ENCODE peak calls at places on chromosomes 6 and 20, in ten cellular contexts. V is heart left ventricle, C is choroid plexus epithelial cell, A is psoas muscle, T is H9, H is ascending aorta, P is left ventricle myocardium inferior, R is transverse colon, W is AG04450, N is mesothelial cell of epicardium. L is an unnamed sample.

GRCh38 chr6:169864148-169865030 is 113.0 kb downstream of the ERMARD start:
- DNase-seq in A (no peak), W (no peak), V (no peak), T (no peak), R (peak), C (no peak), H (no peak), N (no peak), P (no peak), L (no peak)

GRCh38 chr6:7058250-7058923 is 49.4 kb upstream of the RREB1 start:
- DNase-seq in C (peak), T (no peak), V (peak), R (peak), A (peak), H (no peak), P (no peak), N (no peak), W (peak), L (no peak)

GRCh38 chr6:4347877-4348276 is 212.5 kb upstream of the ECI2 start:
- DNase-seq in P (no peak), H (no peak), R (no peak), T (no peak), N (no peak), A (no peak), V (no peak), W (no peak), C (no peak), L (no peak)

GRCh38 chr6:146258206-146258605 is 229.3 kb downstream of the GRM1 start:
- DNase-seq in N (no peak), R (no peak), C (peak), P (no peak), H (no peak), A (no peak), W (no peak), V (no peak), T (no peak), L (no peak)

GRCh38 chr6:14129572-14129971 is 12.0 kb downstream of the CD83 start:
- DNase-seq in V (peak), R (peak), N (peak), H (no peak), A (no peak), W (peak), P (peak), C (peak), T (peak), L (no peak)

GRCh38 chr6:121413831-121414368 is 21.5 kb upstream of the GJA1 start:
- DNase-seq in A (no peak), C (peak), N (no peak), H (no peak), V (no peak), W (no peak), T (no peak), R (no peak), P (no peak), L (no peak)

GRCh38 chr20:10739575-10739974 is 65.8 kb upstream of the JAG1 start:
- DNase-seq in R (peak), H (no peak), W (no peak), P (no peak), N (no peak), V (no peak), C (peak), A (no peak), T (no peak), L (no peak)

GRCh38 chr6:49913656-49914055 is 47.3 kb upstream of the CRISP1 start:
- DNase-seq in R (no peak), A (no peak), W (no peak), V (no peak), H (no peak), N (no peak), T (peak), C (no peak), P (no peak), L (no peak)

GRCh38 chr6:41644297-41644879 is 6.1 kb downstream of the MDFI start:
- DNase-seq in H (no peak), V (no peak), T (no peak), A (no peak), R (no peak), C (no peak), W (no peak), P (no peak), N (no peak), L (no peak)

GRCh38 chr6:28250747-28251146 is 1.3 kb downstream of the ZKSCAN4 start:
- DNase-seq in V (no peak), H (no peak), T (no peak), P (no peak), A (no peak), W (no peak), C (no peak), N (no peak), R (no peak), L (no peak)

GRCh38 chr20:59645761-59646171 is 41.4 kb downstream of the PHACTR3 start:
- DNase-seq in W (no peak), T (peak), C (no peak), H (no peak), P (no peak), N (no peak), A (no peak), V (no peak), R (no peak), L (no peak)

GRCh38 chr6:138403324-138403800 is 661 bp upstream of the HEBP2 start:
- DNase-seq in C (peak), T (peak), H (no peak), R (peak), P (peak), V (peak), W (no peak), A (peak), N (no peak), L (peak)

GRCh38 chr6:170525795-170526194 is 27.3 kb downstream of the PSMB1 start:
- DNase-seq in T (no peak), V (no peak), C (no peak), W (no peak), R (no peak), P (no peak), H (no peak), N (no peak), A (no peak), L (no peak)

GRCh38 chr6:140957334-140957733 is 1175.4 kb upstream of the GJE1 start:
- DNase-seq in N (no peak), P (no peak), C (no peak), A (no peak), H (no peak), R (no peak), V (no peak), W (no peak), T (no peak), L (no peak)

GRCh38 chr20:49833483-49833882 is 20.9 kb downstream of the SLC9A8 start:
- DNase-seq in H (no peak), A (no peak), T (no peak), V (no peak), C (no peak), N (no peak), R (no peak), W (no peak), P (no peak), L (no peak)

GRCh38 chr6:43575105-43575771 is 600 bp downstream of the XPO5 start:
- DNase-seq in H (no peak), T (peak), W (no peak), P (peak), C (peak), V (peak), R (peak), A (no peak), N (no peak), L (no peak)

GRCh38 chr6:42104095-42104806 is 38.2 kb downstream of the C6orf132 start:
- DNase-seq in H (no peak), C (peak), N (peak), P (peak), A (peak), W (no peak), V (peak), R (peak), T (peak), L (peak)

GRCh38 chr20:35601021-35601973 is 14.3 kb upstream of the SPAG4 start:
- DNase-seq in P (peak), A (peak), N (no peak), H (no peak), C (peak), W (peak), T (peak), V (peak), R (peak), L (peak)

DNA sequence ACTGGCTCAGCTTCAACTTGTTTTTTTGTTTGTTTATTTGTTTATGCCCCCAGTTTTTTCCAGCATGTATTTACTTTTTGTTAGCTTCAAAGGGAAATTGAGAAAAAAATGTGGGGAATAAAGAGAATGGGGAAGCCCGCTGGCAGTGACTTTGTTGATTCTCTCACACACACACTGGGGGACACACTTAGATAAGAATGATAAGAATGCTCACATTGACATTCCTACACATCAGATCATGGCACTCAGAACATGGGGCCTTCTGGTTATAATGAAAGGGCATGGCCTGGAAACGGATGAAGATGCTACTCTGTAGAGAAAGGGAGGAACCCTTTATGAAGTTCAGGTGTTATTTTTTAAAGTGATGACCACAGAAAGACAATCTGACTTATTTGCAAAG is 15.6 kb upstream of the DAAM2 start:
- DNase-seq in R (no peak), H (no peak), N (no peak), T (no peak), W (no peak), V (no peak), A (no peak), P (no peak), C (no peak), L (no peak)
- TF ChIP-seq CTCF in R (no peak), H (no peak), N (no peak), T (no peak), W (no peak), V (no peak), A (no peak), P (no peak), C (no peak), L (no peak)

GRCh38 chr6:136491674-136492235 is 58.5 kb downstream of the MAP7 start:
- DNase-seq in T (no peak), R (no peak), A (no peak), V (no peak), P (no peak), H (no peak), W (no peak), C (no peak), N (no peak), L (no peak)
- TF ChIP-seq CTCF in T (no peak), R (no peak), A (no peak), V (no peak), P (no peak), H (no peak), W (no peak), C (no peak), N (no peak), L (no peak)

DNA sequence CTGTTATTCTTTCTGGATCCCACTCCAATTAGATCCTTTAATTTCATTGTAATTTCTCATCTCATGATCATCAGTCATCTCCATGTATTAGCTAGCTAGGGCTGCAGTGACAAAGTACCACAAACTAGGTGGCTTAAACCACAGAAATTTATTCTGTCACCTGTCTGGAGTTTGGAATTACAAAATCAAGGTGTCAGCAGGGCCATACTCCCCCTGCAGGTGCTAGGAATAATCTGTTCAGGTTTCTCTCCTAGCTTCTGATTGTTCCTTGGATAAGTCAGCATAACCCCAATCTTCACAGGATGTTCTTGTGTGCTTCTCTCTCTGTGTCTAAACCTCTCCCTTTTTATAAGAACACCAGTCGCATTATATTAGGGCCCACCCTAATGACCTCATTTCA is 40.4 kb downstream of the BEND6 start:
- DNase-seq in T (no peak), H (no peak), V (no peak), R (no peak), C (no peak), P (no peak), N (no peak), W (no peak), A (no peak), L (no peak)
- TF ChIP-seq CTCF in T (peak), H (no peak), V (no peak), R (no peak), C (peak), P (no peak), N (no peak), W (no peak), A (no peak), L (no peak)

GRCh38 chr20:61724376-61724775 is 341.3 kb downstream of the TAF4 start:
- DNase-seq in V (no peak), W (no peak), T (peak), A (no peak), N (no peak), C (peak), R (no peak), P (no peak), H (no peak), L (no peak)
- TF ChIP-seq CTCF in V (peak), W (peak), T (peak), A (no peak), N (no peak), C (peak), R (no peak), P (peak), H (no peak), L (no peak)

GRCh38 chr6:25027221-25027916 is 91.6 kb upstream of the RIPOR2 start:
- DNase-seq in V (no peak), C (no peak), P (no peak), H (no peak), R (peak), N (no peak), T (peak), A (no peak), W (no peak), L (peak)
- TF ChIP-seq CTCF in V (no peak), C (no peak), P (no peak), H (no peak), R (no peak), N (no peak), T (peak), A (no peak), W (no peak), L (peak)

DNA sequence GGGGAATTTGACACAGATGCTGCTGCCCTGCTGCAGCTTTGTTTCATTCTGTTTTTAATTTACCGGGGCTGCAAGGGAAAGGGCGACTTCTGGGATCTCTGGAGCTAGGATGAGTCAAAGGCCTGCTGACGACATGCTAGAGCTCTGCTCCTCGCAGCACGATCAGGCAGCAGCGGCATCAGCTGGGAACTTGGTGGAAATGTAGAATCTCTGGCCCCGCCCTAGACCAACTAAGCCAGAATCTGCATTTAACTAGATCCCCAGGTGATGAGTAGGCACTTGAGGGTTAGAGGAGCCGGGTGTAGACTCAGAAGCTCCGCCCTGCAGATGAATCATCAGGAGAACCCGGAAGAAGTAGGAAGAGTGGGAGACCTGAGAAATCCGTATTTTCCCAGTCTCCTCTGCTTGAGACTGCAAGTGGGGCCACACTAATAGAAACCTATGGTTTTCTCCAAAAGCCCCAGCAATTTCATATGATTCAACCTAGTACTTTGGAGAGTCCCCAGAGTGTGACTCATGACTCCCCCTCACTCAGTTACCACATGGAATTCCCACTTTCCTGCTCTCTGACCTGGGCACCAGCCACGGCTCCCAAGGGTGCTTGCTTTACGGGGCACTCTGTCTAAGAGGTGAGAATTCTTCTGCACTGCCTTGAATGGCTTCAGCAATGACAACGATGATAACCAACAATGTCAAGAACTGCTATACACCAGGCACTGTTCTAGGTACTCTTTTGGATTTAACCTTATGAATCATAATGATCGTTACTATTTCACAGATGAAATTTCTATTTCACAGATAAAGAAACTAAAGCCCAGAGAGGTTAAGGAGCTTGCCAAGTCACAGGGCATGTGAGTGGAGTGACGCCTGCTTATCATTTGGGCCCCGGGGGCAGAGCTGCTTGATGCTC is 18.1 kb downstream of the TUBB2B start:
- DNase-seq in C (peak), W (peak), P (peak), T (peak), A (peak), N (no peak), H (no peak), R (no peak), V (peak), L (no peak)
- TF ChIP-seq CTCF in C (peak), W (no peak), P (no peak), T (peak), A (no peak), N (no peak), H (no peak), R (no peak), V (no peak), L (no peak)

L was measured in CD4-positive, alpha-beta T cell.